ENCODE peak calls at places on chromosome 11, in four cellular contexts. I is brain microvascular endothelial cell, Z is esophagus squamous epithelium, B is RWPE1. K is an unnamed sample.

GRCh38 chr11:125517116-125517804 is 21.2 kb upstream of the FEZ1 start:
- DNase-seq in I (peak), B (no peak), Z (no peak), K (peak)

GRCh38 chr11:2574553-2575535 is 125.0 kb downstream of the KCNQ1OT1 start:
- DNase-seq in Z (no peak), I (no peak), B (no peak), K (no peak)

GRCh38 chr11:28049338-28050216 is 58.4 kb downstream of the KIF18A start:
- DNase-seq in B (peak), Z (no peak), I (peak), K (peak)

GRCh38 chr11:65414776-65415498 is 7.7 kb upstream of the NEAT1 start:
- DNase-seq in I (no peak), B (no peak), Z (no peak), K (no peak)

GRCh38 chr11:37770145-37770544 is 1172.1 kb upstream of the RAG2 start:
- DNase-seq in Z (no peak), B (no peak), I (no peak), K (no peak)

GRCh38 chr11:18501629-18502028 is 25.1 kb downstream of the TSG101 start:
- DNase-seq in B (no peak), Z (no peak), I (no peak), K (no peak)

GRCh38 chr11:85805387-85805786 is 5.6 kb downstream of the SYTL2 start:
- DNase-seq in Z (no peak), I (no peak), B (no peak), K (no peak)

GRCh38 chr11:108112059-108112458 is 9.3 kb upstream of the ACAT1 start:
- DNase-seq in Z (no peak), B (no peak), I (peak), K (no peak)

GRCh38 chr11:1039481-1040427 is 3.2 kb upstream of the MUC6 start:
- DNase-seq in Z (no peak), B (no peak), I (no peak), K (peak)

GRCh38 chr11:78666675-78667129 is 92.0 kb upstream of the NARS2 start:
- DNase-seq in B (no peak), I (no peak), Z (no peak), K (no peak)

GRCh38 chr11:120517390-120518315 is 6.1 kb downstream of the GRIK4 start:
- DNase-seq in I (peak), Z (no peak), B (no peak), K (no peak)

GRCh38 chr11:62472063-62472884 is 53.4 kb downstream of the SCGB1A1 start:
- DNase-seq in I (no peak), Z (no peak), B (peak), K (peak)

GRCh38 chr11:46116007-46116711 is 5.1 kb downstream of the PHF21A start:
- DNase-seq in Z (no peak), B (no peak), I (no peak), K (no peak)

GRCh38 chr11:2701230-2701629 is 1.4 kb upstream of the KCNQ1OT1 start:
- DNase-seq in B (no peak), I (no peak), Z (no peak), K (no peak)

GRCh38 chr11:130873766-130874165 is 42.5 kb downstream of the SNX19 start:
- DNase-seq in Z (no peak), B (peak), I (peak), K (no peak)

GRCh38 chr11:61635787-61636186 is 44.4 kb upstream of the DAGLA start:
- DNase-seq in Z (no peak), B (no peak), I (no peak), K (no peak)

GRCh38 chr11:2750601-2751522 is 51.1 kb upstream of the KCNQ1OT1 start:
- DNase-seq in I (no peak), Z (no peak), B (no peak), K (no peak)

GRCh38 chr11:59173964-59174663 is 2.2 kb downstream of the DTX4 start:
- DNase-seq in Z (no peak), B (peak), I (no peak), K (peak)

GRCh38 chr11:18321622-18321990 is 334 bp downstream of the HPS5 start:
- DNase-seq in Z (no peak), I (no peak), B (peak), K (no peak)

GRCh38 chr11:57568330-57568766 is 876 bp upstream of the UBE2L6 start:
- DNase-seq in B (no peak), Z (no peak), I (peak), K (peak)

GRCh38 chr11:96049426-96049825 is 125.5 kb upstream of the MTMR2 start:
- DNase-seq in B (no peak), Z (no peak), I (peak), K (peak)

GRCh38 chr11:105577645-105578044 is 32.2 kb upstream of the GRIA4 start:
- DNase-seq in I (peak), Z (no peak), B (peak), K (no peak)

GRCh38 chr11:72483412-72484186 is 49.3 kb upstream of the CLPB start:
- DNase-seq in I (peak), Z (no peak), B (peak), K (peak)

GRCh38 chr11:27460158-27460565 is 12.4 kb downstream of the LGR4 start:
- DNase-seq in I (no peak), B (no peak), Z (no peak), K (no peak)

GRCh38 chr11:73189315-73189714 is 28.8 kb upstream of the P2RY2 start:
- DNase-seq in I (no peak), Z (no peak), B (no peak), K (no peak)

GRCh38 chr11:36699271-36699670 is 101.2 kb upstream of the RAG2 start:
- DNase-seq in B (no peak), I (no peak), Z (no peak), K (peak)

GRCh38 chr11:45886816-45887520 is 1.5 kb downstream of the MAPK8IP1 start:
- DNase-seq in Z (no peak), I (no peak), B (no peak), K (no peak)

GRCh38 chr11:833114-833791 is 501 bp downstream of the CD151 start:
- DNase-seq in B (no peak), Z (no peak), I (no peak), K (peak)

GRCh38 chr11:132101861-132102260 is 731.4 kb downstream of the NTM start:
- DNase-seq in B (no peak), I (no peak), Z (no peak), K (no peak)

GRCh38 chr11:121250843-121251242 is 41.7 kb upstream of the SC5D start:
- DNase-seq in I (no peak), Z (no peak), B (no peak), K (no peak)

GRCh38 chr11:4610258-4610935 is 2.4 kb upstream of the TRIM68 start:
- DNase-seq in B (no peak), I (no peak), Z (no peak), K (no peak)

GRCh38 chr11:2446590-2447252 is 1.9 kb downstream of the KCNQ1 start:
- DNase-seq in I (no peak), Z (no peak), B (no peak), K (no peak)

GRCh38 chr11:67436459-67437081 is 912 bp downstream of the PTPRCAP start:
- DNase-seq in I (no peak), Z (no peak), B (no peak), K (no peak)

GRCh38 chr11:119782673-119783072 is 53.7 kb upstream of the NECTIN1 start:
- DNase-seq in B (no peak), I (peak), Z (no peak), K (no peak)

GRCh38 chr11:35618497-35619029 is 303 bp downstream of the FJX1 start:
- DNase-seq in B (peak), I (no peak), Z (no peak), K (peak)
- TF ChIP-seq CTCF in B (no peak), I (no peak), Z (peak), K (no peak)

DNA sequence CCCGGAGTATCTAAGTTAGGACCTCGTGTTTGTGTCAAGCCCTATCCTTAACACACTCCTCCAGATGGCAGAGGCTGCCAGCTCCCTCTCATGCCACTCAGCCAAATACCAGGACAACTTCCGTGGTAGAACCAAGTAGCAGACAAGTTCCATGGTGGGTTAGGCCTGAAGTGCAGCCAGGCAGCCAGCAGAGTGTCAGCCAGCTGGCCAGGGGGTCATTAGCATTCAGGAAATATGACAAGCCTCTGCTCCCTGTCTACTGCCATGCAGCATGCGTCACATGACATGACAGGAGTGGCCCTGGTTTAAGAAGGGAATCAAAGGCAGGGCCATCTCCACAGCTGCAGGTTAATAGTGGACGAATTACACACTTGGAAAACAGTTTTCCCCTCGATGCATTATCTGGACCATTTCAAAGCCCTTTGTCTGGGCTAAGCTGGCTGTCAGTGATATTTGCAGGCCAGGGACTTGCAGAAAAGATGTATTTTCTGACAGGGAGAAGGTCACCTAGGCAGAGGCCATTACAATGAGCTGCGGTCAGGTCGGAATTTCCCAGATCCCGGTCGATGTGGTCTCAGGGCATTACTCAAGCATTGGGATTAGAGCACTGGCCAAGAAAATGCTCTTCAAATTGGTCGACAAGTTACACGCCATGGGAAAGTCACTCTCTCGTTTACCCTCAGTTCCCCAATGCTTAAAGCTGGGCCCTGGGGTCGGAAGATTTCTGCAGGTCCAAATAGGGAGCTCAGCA is 461.7 kb upstream of the CADM1 start:
- DNase-seq in Z (no peak), I (no peak), B (no peak), K (no peak)
- TF ChIP-seq CTCF in Z (no peak), I (no peak), B (no peak), K (no peak)

DNA sequence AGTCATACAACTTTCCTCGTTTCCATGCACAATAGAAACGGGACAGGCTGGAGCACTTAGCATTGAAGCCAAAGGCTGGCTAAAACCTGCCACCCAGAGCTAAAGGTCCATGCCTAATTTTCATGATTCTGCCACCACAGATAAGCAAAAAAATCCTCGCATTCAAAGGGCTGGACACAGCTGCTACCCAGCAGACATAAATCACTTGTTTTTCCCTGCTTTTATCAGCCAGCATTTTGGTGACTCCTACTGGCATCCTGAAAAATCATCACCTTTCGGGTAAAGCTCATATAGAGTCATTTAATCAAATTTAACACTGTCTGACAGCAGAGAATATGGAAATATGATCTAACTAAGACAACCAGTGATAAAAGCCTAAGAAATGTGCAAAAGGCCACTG is 37.9 kb downstream of the ALG9 start:
- DNase-seq in I (peak), Z (no peak), B (no peak), K (no peak)
- TF ChIP-seq CTCF in I (peak), Z (no peak), B (no peak), K (peak)

GRCh38 chr11:24386551-24387404 is 110.1 kb upstream of the LUZP2 start:
- DNase-seq in B (peak), Z (no peak), I (peak), K (peak)
- TF ChIP-seq CTCF in B (no peak), Z (no peak), I (peak), K (peak)

DNA sequence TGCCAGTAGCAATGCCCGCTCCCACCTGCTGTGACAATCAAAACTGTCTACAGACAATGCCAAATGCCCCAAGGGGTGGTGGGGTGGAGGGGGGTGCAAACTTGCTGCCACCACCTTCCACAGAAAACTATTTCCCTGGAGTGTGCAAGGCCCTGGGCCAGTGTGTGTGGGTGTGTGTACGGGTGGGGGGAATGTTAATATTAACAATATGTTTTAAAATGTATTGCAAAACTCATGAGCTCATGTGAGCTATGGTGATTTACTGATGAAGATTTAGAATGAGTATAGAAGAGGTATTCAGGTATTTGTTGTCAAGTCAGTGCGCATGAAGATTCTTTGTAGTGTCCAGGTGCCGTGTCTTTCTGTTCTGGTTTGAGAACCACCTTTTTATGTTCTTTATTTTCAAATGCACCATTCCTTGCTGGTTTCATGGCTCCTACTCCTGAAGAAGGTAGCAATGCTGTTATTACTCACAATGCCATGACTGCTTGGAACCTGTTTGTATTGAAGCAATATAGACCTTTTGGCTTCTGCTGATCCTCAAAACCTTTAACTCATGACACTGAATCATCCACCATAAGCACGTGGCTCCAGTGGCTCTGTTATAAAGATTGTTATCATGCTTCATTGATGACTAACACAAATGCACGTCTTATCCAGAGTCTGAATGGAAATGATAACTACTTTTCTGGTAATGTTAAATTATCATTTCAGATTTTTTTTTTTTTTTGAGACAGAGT is 29.9 kb upstream of the AQP11 start:
- DNase-seq in I (peak), B (peak), Z (no peak), K (peak)
- TF ChIP-seq CTCF in I (no peak), B (no peak), Z (no peak), K (no peak)

DNA sequence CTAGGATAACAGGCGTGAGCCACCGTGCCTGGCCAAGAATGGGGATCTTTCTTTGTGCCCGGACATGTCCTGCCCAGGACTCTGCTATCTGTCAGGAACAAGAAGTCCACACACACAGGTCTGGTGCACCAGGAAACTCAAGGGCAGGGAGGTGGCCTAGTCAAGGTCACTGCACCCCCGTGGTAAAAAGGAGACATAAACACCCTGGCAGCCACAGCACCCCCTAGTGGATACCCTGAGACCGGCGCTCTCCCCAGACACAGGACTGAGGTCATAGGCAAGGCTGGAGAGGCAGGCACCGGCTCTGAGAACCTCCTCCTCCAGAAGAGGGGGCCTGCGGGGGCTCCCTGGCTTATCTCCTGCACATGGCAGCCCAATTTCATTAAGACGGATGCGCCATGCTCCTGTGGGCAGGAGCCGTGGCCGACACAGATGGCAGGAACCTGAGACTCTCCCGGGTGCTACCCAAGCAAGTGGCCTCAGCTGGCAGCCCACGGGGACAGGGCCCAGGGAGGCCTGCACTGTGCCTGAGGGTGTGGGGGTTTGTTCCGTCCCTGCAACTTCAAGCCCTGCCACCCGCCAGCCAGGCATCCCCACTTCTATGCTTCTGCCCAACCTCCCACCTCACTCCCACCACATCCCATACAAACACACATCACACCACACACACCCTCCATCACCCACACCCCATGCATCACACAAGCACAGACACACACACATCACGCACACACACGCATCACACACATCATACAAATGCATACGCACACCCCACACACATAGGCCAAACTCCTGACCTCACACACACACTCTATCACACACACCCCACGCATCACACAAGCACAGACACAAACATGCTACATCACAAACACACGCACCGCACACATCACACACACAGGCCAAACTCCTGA is 19.6 kb downstream of the MACROD1 start:
- DNase-seq in Z (no peak), B (peak), I (peak), K (peak)
- TF ChIP-seq CTCF in Z (peak), B (peak), I (peak), K (peak)

GRCh38 chr11:11931461-11932055 is 76.9 kb downstream of the DKK3 start:
- DNase-seq in Z (no peak), B (peak), I (peak), K (peak)
- TF ChIP-seq CTCF in Z (peak), B (peak), I (peak), K (peak)

GRCh38 chr11:117610901-117611300 is 186.1 kb downstream of the DSCAML1 start:
- DNase-seq in I (no peak), Z (no peak), B (no peak), K (peak)

GRCh38 chr11:117607449-117607848 is 189.6 kb downstream of the DSCAML1 start:
- DNase-seq in B (no peak), Z (no peak), I (no peak), K (no peak)

GRCh38 chr11:117612111-117612510 is 184.9 kb downstream of the DSCAML1 start:
- DNase-seq in B (no peak), Z (no peak), I (no peak), K (no peak)

GRCh38 chr11:117606807-117607206 is 190.2 kb downstream of the DSCAML1 start:
- DNase-seq in B (no peak), Z (no peak), I (no peak), K (no peak)

GRCh38 chr11:117610045-117610444 is 187.0 kb downstream of the DSCAML1 start:
- DNase-seq in B (no peak), Z (no peak), I (peak), K (peak)
- TF ChIP-seq CTCF in B (no peak), Z (no peak), I (no peak), K (no peak)

GRCh38 chr11:102656528-102656927 is 31.4 kb upstream of the MMP20 start:
- DNase-seq in B (no peak), I (no peak), Z (no peak), K (no peak)
- TF ChIP-seq CTCF in B (no peak), I (no peak), Z (no peak), K (no peak)